ENCODE peak calls at places on chromosomes 4 and X, in five cellular contexts. B, U, V, T and P are unnamed samples.

GRCh38 chrX:30893206-30893605 is 4.2 kb upstream of the TAB3 start:
- DNase-seq in B (no peak), U (peak; percentile 18), V (no peak), T (no peak), P (no peak)

GRCh38 chrX:130139474-130140201 is 26.0 kb downstream of the AIFM1 start:
- DNase-seq in B (no peak), U (no peak), V (no peak), T (no peak), P (no peak)

GRCh38 chr4:75848891-75849290 is 53.4 kb downstream of the PPEF2 start:
- DNase-seq in B (peak; percentile 12), U (no peak), V (peak; percentile 20), T (no peak), P (peak; percentile 56)

GRCh38 chrX:151973262-151973661 is 1.2 kb downstream of the GABRE start:
- DNase-seq in B (no peak), U (no peak), V (no peak), T (no peak), P (no peak)

GRCh38 chr4:27635936-27636913 is 775.6 kb downstream of the STIM2 start:
- DNase-seq in B (peak; percentile 2), U (no peak), V (peak; percentile 11), T (no peak), P (no peak)

GRCh38 chr4:187069398-187069797 is 345.7 kb upstream of the FAT1 start:
- DNase-seq in B (no peak), U (no peak), V (no peak), T (no peak), P (no peak)

GRCh38 chr4:87220094-87220831 is at the start of gene KLHL8:
- DNase-seq in B (peak; percentile 97), U (peak; percentile 71), V (peak; percentile 94), T (peak; percentile 89), P (peak; percentile 85)

GRCh38 chr4:122224348-122224747 is 72.2 kb downstream of the BLTP1 start:
- DNase-seq in B (no peak), U (no peak), V (peak; percentile 10), T (no peak), P (no peak)

GRCh38 chr4:71607780-71608673 is 175.9 kb downstream of the GC start:
- DNase-seq in B (no peak), U (no peak), V (no peak), T (no peak), P (no peak)

GRCh38 chr4:7733801-7734650 is 205.6 kb downstream of the AFAP1 start:
- DNase-seq in B (no peak), U (no peak), V (no peak), T (no peak), P (no peak)

GRCh38 chr4:168632246-168632832 is 135.5 kb downstream of the PALLD start:
- DNase-seq in B (no peak), U (no peak), V (no peak), T (no peak), P (no peak)

GRCh38 chrX:134369576-134369975 is 90.4 kb upstream of the HPRT1 start:
- DNase-seq in B (peak; percentile 51), U (no peak), V (peak; percentile 79), T (no peak), P (no peak)

GRCh38 chr4:39699676-39700409 is 1.9 kb downstream of the UBE2K start:
- DNase-seq in B (no peak), U (no peak), V (no peak), T (no peak), P (no peak)

GRCh38 chr4:144644368-144645101 is 1.4 kb upstream of the HHIP start:
- DNase-seq in B (peak; percentile 17), U (no peak), V (no peak), T (no peak), P (no peak)

GRCh38 chr4:7323872-7324650 is 110.7 kb downstream of the PSAPL1 start:
- DNase-seq in B (no peak), U (no peak), V (no peak), T (no peak), P (no peak)

GRCh38 chr4:125420499-125420898 is 105.7 kb downstream of the FAT4 start:
- DNase-seq in B (no peak), U (no peak), V (no peak), T (no peak), P (no peak)

GRCh38 chr4:80195441-80196139 is 1.7 kb upstream of the PRDM8 start:
- DNase-seq in B (no peak), U (no peak), V (no peak), T (no peak), P (no peak)

GRCh38 chr4:78293841-78294301 is 236.7 kb downstream of the FRAS1 start:
- DNase-seq in B (no peak), U (no peak), V (no peak), T (no peak), P (no peak)

GRCh38 chrX:2318371-2318770 is 182.4 kb downstream of the DHRSX start:
- DNase-seq in B (no peak), U (no peak), V (no peak), T (no peak), P (no peak)

GRCh38 chr4:172996571-172997216 is 171.9 kb upstream of the GALNT7 start:
- DNase-seq in B (no peak), U (no peak), V (no peak), T (no peak), P (no peak)

GRCh38 chrX:129726307-129727111 is 12.3 kb upstream of the XPNPEP2 start:
- DNase-seq in B (no peak), U (peak; percentile 24), V (peak; percentile 24), T (no peak), P (peak; percentile 12)

GRCh38 chr4:3199661-3200422 is 49.1 kb upstream of the MSANTD1 start:
- DNase-seq in B (no peak), U (no peak), V (no peak), T (no peak), P (no peak)

GRCh38 chrX:14235004-14235403 is 205.3 kb upstream of the GEMIN8 start:
- DNase-seq in B (no peak), U (no peak), V (no peak), T (no peak), P (no peak)

GRCh38 chr4:78671812-78672440 is 104.2 kb upstream of the BMP2K start:
- DNase-seq in B (no peak), U (no peak), V (no peak), T (no peak), P (no peak)

GRCh38 chr4:148007789-148008188 is 275.9 kb downstream of the ARHGAP10 start:
- DNase-seq in B (no peak), U (no peak), V (no peak), T (no peak), P (no peak)

GRCh38 chr4:140151700-140152014 is 2.3 kb downstream of the MAML3 start:
- DNase-seq in B (no peak), U (peak; percentile 86), V (no peak), T (peak; percentile 67), P (peak; percentile 51)